ENCODE peak calls at places on chromosomes 6 and 20, in eight cellular contexts. Q is endodermal cell, R is hepatocyte, S is neural progenitor cell, J is PC-9, D is psoas muscle, E is cardiac muscle cell, O is spleen. A is an unnamed sample. For H3K9me3, the result is how much of the 10 kb centered on the place peaks cover.

GRCh38 chr6:87333033-87333432 is 4.0 kb upstream of the GJB7 start:
- DNase-seq in Q (peak), R (no peak), S (no peak), J (no peak), D (no peak), E (no peak), O (no peak), A (no peak)

GRCh38 chr6:147534116-147534865 is 25.8 kb downstream of the SAMD5 start:
- DNase-seq in Q (no peak), R (no peak), S (no peak), J (no peak), D (no peak), E (no peak), O (no peak), A (no peak)

GRCh38 chr6:32436995-32437836 is 2.5 kb upstream of the HLA-DRA start:
- DNase-seq in Q (no peak), R (no peak), S (no peak), J (no peak), D (no peak), E (no peak), O (no peak), A (no peak)

GRCh38 chr6:137443901-137444300 is 50.3 kb downstream of the OLIG3 start:
- DNase-seq in Q (peak), R (no peak), S (no peak), J (no peak), D (no peak), E (no peak), O (no peak), A (no peak)

GRCh38 chr6:132961122-132961521 is 146.8 kb downstream of the RPS12 start:
- DNase-seq in Q (no peak), R (peak), S (no peak), J (peak), D (no peak), E (no peak), O (no peak), A (no peak)

GRCh38 chr6:81253821-81254220 is 498.7 kb downstream of the TENT5A start:
- DNase-seq in Q (no peak), R (no peak), S (no peak), J (no peak), D (no peak), E (no peak), O (no peak), A (no peak)

GRCh38 chr6:45746046-45746445 is 269.6 kb downstream of the CLIC5 start:
- DNase-seq in Q (no peak), R (no peak), S (no peak), J (no peak), D (no peak), E (no peak), O (no peak), A (no peak)

GRCh38 chr20:62906209-62906608 is 20.1 kb downstream of the DIDO1 start:
- DNase-seq in Q (no peak), R (no peak), S (no peak), J (no peak), D (peak), E (no peak), O (no peak), A (no peak)

GRCh38 chr6:157099912-157100593 is 223.3 kb downstream of the TMEM242 start:
- DNase-seq in Q (no peak), R (no peak), S (no peak), J (no peak), D (no peak), E (no peak), O (no peak), A (no peak)

GRCh38 chr6:37569317-37569716 is 69.6 kb upstream of the CCDC167 start:
- DNase-seq in Q (no peak), R (no peak), S (no peak), J (no peak), D (no peak), E (no peak), O (no peak), A (no peak)

GRCh38 chr20:50108571-50109235 is 4.2 kb downstream of the UBE2V1 start:
- DNase-seq in Q (no peak), R (no peak), S (no peak), J (no peak), D (no peak), E (no peak), O (no peak), A (no peak)

GRCh38 chr6:123904228-123904627 is 100.6 kb downstream of the NKAIN2 start:
- DNase-seq in Q (no peak), R (no peak), S (no peak), J (no peak), D (no peak), E (no peak), O (no peak), A (no peak)

GRCh38 chr20:50758992-50759391 is 27.6 kb downstream of the PARD6B start:
- DNase-seq in Q (no peak), R (no peak), S (no peak), J (no peak), D (no peak), E (no peak), O (no peak), A (no peak)

GRCh38 chr6:44727651-44728630 is 340.4 kb downstream of the CDC5L start:
- DNase-seq in Q (no peak), R (no peak), S (no peak), J (no peak), D (no peak), E (no peak), O (no peak), A (no peak)

GRCh38 chr6:127606131-127606562 is 29.2 kb downstream of the C6orf58 start:
- DNase-seq in Q (peak), R (peak), S (peak), J (no peak), D (peak), E (peak), O (peak), A (peak)

GRCh38 chr6:134551245-134551960 is 233.5 kb upstream of the SGK1 start:
- DNase-seq in Q (no peak), R (no peak), S (no peak), J (no peak), D (no peak), E (no peak), O (no peak), A (no peak)

GRCh38 chr6:23611776-23612381 is 514.1 kb upstream of the NRSN1 start:
- DNase-seq in Q (peak), R (no peak), S (no peak), J (no peak), D (no peak), E (no peak), O (no peak), A (peak)

GRCh38 chr6:147559016-147559415 is 50.5 kb downstream of the SAMD5 start:
- DNase-seq in Q (no peak), R (no peak), S (no peak), J (no peak), D (no peak), E (no peak), O (no peak), A (no peak)

GRCh38 chr6:126440923-126441322 is 101.0 kb downstream of the CENPW start:
- DNase-seq in Q (no peak), R (no peak), S (no peak), J (no peak), D (no peak), E (no peak), O (no peak), A (no peak)

GRCh38 chr6:21265264-21266044 is 328.1 kb upstream of the SOX4 start:
- DNase-seq in Q (no peak), R (no peak), S (no peak), J (no peak), D (no peak), E (no peak), O (no peak), A (no peak)

GRCh38 chr20:2995796-2996195 is 47.6 kb upstream of the GNRH2 start:
- DNase-seq in Q (no peak), R (no peak), S (no peak), J (no peak), D (no peak), E (no peak), O (no peak), A (no peak)

GRCh38 chr20:3003416-3003815 is 40.0 kb upstream of the GNRH2 start:
- DNase-seq in Q (no peak), R (no peak), S (no peak), J (no peak), D (no peak), E (no peak), O (no peak), A (no peak)

GRCh38 chr20:2998728-2999127 is 44.7 kb upstream of the GNRH2 start:
- DNase-seq in Q (no peak), R (no peak), S (no peak), J (no peak), D (no peak), E (no peak), O (no peak), A (no peak)

DNA sequence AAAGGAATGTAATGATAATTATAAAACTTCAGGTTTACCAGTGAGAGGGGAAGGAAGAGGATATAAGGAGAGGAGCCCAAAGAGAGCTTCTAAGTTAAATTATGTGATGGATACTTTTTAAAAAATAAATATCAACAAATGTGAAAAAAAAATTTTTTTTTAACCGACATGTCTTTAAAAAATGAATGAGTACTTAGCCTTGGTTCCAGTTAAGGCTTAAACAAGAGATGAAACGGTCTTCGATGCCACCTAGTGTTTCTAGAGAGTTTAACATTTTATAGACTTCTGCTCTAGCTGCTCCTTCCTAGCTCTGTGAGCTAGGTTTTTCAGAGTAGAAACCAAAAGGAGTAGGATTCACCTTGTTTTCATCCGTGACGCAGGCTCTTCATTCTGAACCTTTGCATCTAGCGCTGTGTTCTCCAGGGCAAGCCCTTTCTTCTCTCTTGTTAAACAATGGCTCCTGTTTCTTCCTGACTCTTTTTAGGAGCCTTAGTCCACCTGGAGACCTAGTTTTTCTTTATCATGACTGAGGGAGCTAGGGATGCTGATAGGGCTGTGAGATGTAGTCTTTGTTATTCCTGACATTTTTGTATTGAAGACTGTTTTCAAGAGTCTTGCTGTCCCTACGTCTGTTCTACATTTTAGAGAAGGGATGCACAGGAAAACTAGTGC is 42.4 kb upstream of the GNRH2 start:
- DNase-seq in Q (no peak), R (peak), S (peak), J (no peak), D (no peak), E (peak), O (no peak), A (no peak)
- TF ChIP-seq CTCF in Q (peak), R (peak), S (peak), J (peak), D (peak), E (peak), O (no peak), A (peak)

DNA sequence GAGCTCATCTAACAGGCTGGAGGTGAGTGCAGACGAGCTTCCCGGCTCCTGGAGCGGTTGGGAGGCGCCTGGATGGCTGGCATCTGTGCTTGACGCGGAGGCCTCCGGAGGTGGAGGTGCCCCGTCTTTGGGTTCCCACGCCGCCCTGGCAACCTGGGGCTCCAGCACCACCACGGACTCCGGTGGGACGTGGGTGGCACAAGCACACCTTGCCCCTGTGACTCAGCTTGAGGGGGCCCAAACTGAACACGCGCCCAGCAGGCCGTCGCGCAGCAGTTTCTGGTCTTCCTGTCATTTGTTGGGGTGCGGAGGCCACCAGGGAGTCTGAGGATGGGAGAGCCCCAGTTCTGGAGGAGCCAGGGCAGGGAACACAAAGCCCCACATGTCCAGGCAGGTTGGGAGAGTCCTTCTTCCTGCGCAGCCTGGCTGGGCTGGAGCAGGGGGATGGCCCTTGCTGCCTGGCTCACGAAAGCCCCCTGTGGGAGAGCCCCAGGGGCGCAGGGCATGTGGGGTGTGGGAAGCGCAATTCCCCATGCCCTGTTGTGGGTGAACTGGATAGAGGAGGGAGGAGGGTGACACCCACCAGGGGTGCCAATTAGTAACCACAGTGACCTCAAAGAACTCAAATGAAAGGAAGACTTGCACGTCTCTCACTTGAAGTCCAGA is 1378.6 kb upstream of the DEFB115 start:
- DNase-seq in Q (peak), R (no peak), S (no peak), J (no peak), D (peak), E (no peak), O (peak), A (no peak)
- H3K9me3 ChIP-seq in Q (half or more), R (under half), S (under half), J (under half), D (under half), E (under half), O (under half), A (under half)

DNA sequence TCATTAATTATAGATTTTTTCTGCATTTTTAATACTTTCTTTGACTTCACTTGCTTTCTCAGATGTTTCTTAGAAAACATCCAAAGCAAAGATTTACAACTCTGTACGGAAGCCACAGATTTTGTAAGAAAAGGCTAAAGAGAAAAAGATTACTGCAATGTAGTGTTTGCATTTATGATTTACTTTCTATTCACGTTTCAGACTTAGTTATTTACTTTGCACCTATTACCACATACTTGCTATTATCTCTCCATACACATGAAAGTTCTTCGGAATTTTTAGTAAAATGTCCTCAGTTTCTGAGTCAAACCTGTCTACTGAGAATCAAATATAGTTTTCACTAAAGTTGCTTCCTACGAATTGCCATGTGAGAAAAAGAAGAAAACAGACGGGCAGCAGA is 22.2 kb upstream of the PHACTR2 start:
- DNase-seq in Q (no peak), R (no peak), S (no peak), J (no peak), D (no peak), E (no peak), O (no peak), A (no peak)
- TF ChIP-seq CTCF in Q (no peak), R (no peak), S (no peak), J (no peak), D (no peak), E (no peak), O (no peak), A (no peak)

GRCh38 chr6:367891-368630 is 23.5 kb upstream of the IRF4 start:
- DNase-seq in Q (no peak), R (no peak), S (no peak), J (no peak), D (no peak), E (no peak), O (no peak), A (no peak)
- H3K9me3 ChIP-seq in Q (under half), R (under half), S (under half), J (under half), D (under half), E (under half), O (under half), A (under half)

GRCh38 chr20:43244647-43245046 is 54.9 kb upstream of the PTPRT start:
- DNase-seq in Q (no peak), R (no peak), S (no peak), J (no peak), D (no peak), E (no peak), O (no peak), A (no peak)

GRCh38 chr20:43247361-43247760 is 57.7 kb upstream of the PTPRT start:
- DNase-seq in Q (no peak), R (no peak), S (no peak), J (no peak), D (no peak), E (no peak), O (no peak), A (no peak)

GRCh38 chr20:43248341-43248740 is 58.6 kb upstream of the PTPRT start:
- DNase-seq in Q (no peak), R (no peak), S (no peak), J (no peak), D (no peak), E (no peak), O (no peak), A (no peak)

GRCh38 chr20:43241057-43241702 is 51.5 kb upstream of the PTPRT start:
- DNase-seq in Q (no peak), R (no peak), S (no peak), J (no peak), D (no peak), E (no peak), O (no peak), A (no peak)

GRCh38 chr20:43243672-43244269 is 54.1 kb upstream of the PTPRT start:
- DNase-seq in Q (peak), R (no peak), S (peak), J (peak), D (no peak), E (peak), O (no peak), A (peak)
- TF ChIP-seq CTCF in Q (peak), R (peak), S (peak), J (peak), D (no peak), E (peak), O (no peak), A (peak)

GRCh38 chr6:169967687-169968086 is 216.3 kb downstream of the ERMARD start:
- DNase-seq in Q (peak), R (no peak), S (no peak), J (no peak), D (no peak), E (no peak), O (no peak), A (no peak)

GRCh38 chr6:169971171-169971861 is 219.9 kb downstream of the ERMARD start:
- DNase-seq in Q (peak), R (no peak), S (no peak), J (no peak), D (no peak), E (no peak), O (peak), A (no peak)

GRCh38 chr6:169970306-169970988 is 219.0 kb downstream of the ERMARD start:
- DNase-seq in Q (peak), R (no peak), S (no peak), J (no peak), D (no peak), E (no peak), O (peak), A (no peak)

GRCh38 chr6:169968541-169969270 is 217.3 kb downstream of the ERMARD start:
- DNase-seq in Q (peak), R (no peak), S (no peak), J (no peak), D (no peak), E (no peak), O (peak), A (no peak)

DNA sequence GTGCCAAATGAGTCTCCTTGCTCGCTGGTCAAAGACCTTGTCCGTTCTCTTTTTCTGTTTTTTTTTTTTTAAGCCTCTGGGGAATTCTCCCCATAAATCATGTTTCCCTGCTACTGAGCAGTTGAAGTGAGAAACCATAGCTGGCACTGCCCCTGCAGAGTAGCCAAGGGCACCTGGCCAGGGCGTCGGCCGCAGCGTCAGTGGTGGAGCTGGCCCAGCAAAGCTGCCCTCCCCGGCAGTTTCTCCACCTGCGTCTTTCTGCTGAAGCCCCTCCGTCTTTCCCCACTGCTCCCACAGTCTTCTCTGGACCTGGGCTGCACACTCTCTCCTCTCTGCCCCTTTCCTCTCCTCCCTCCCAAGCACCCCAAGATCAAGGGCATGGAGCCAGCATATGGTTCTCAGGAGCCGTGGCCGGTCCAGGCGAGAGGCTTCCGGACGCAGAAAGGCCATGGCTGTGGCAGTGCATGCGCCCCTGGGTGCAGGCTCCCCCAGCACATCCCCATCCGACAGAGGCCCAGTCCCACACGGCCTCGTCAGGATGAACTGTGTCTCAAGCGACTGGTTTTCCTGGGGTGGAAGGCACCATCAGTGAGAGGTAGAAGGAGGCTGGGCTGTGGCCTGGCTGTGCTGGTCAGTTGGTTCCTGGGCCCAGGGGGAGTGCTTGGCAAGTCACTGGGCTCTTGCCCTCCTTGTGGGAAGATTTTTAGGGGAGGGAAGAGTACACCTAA is 218.1 kb downstream of the ERMARD start:
- DNase-seq in Q (peak), R (no peak), S (no peak), J (no peak), D (no peak), E (no peak), O (peak), A (no peak)
- H3K9me3 ChIP-seq in Q (under half), R (under half), S (under half), J (under half), D (under half), E (under half), O (under half), A (under half)

GRCh38 chr20:3406481-3407425 is 716 bp downstream of the DNAAF9 start:
- DNase-seq in Q (peak), R (peak), S (peak), J (peak), D (peak), E (peak), O (peak), A (peak)
- TF ChIP-seq CTCF in Q (no peak), R (no peak), S (no peak), J (no peak), D (no peak), E (peak), O (no peak), A (no peak)

GRCh38 chr6:164741938-164742451 is 567.4 kb downstream of the C6orf118 start:
- DNase-seq in Q (peak), R (no peak), S (no peak), J (no peak), D (no peak), E (no peak), O (no peak), A (no peak)
- H3K9me3 ChIP-seq in Q (under half), R (under half), S (under half), J (under half), D (under half), E (under half), O (under half), A (under half)

GRCh38 chr6:152952866-152953509 is 29.9 kb downstream of the FBXO5 start:
- DNase-seq in Q (no peak), R (peak), S (peak), J (no peak), D (no peak), E (peak), O (no peak), A (no peak)
- TF ChIP-seq CTCF in Q (peak), R (peak), S (peak), J (peak), D (peak), E (peak), O (no peak), A (no peak)